ENCODE peak calls at places on chromosomes 11 and 22, in four cellular contexts. I is GM12878, X is K562, F is HepG2. S is an unnamed sample.

GRCh38 chr22:46514592-46515207 is 22.7 kb downstream of the CELSR1 start:
- DNase-seq in I (no peak), X (no peak), F (no peak), S (no peak)

GRCh38 chr11:20973959-20974358 is 304.6 kb downstream of the NELL1 start:
- DNase-seq in I (no peak), X (no peak), F (no peak), S (peak)

GRCh38 chr11:14645247-14645912 is 1.8 kb downstream of the PDE3B start:
- DNase-seq in I (no peak), X (no peak), F (peak), S (no peak)

GRCh38 chr11:35007277-35007676 is 90.9 kb downstream of the PDHX start:
- DNase-seq in I (peak), X (no peak), F (no peak), S (no peak)

GRCh38 chr11:3604169-3604568 is 37.6 kb downstream of the ART5 start:
- DNase-seq in I (no peak), X (no peak), F (no peak), S (no peak)

GRCh38 chr11:46676436-46677158 is 23.8 kb downstream of the ARHGAP1 start:
- DNase-seq in I (no peak), X (no peak), F (no peak), S (no peak)

GRCh38 chr22:33274214-33274828 is 216.1 kb upstream of the SYN3 start:
- DNase-seq in I (no peak), X (peak), F (peak), S (peak)

GRCh38 chr22:49689255-49689770 is 138.4 kb downstream of the BRD1 start:
- DNase-seq in I (no peak), X (no peak), F (no peak), S (no peak)

GRCh38 chr11:62708423-62709261 is 1.2 kb downstream of the GNG3 start:
- DNase-seq in I (no peak), X (no peak), F (no peak), S (peak)

GRCh38 chr11:126233391-126233790 is 21.8 kb downstream of the FAM118B start:
- DNase-seq in I (no peak), X (no peak), F (no peak), S (no peak)

GRCh38 chr22:45096256-45096907 is 67.3 kb upstream of the NUP50 start:
- DNase-seq in I (no peak), X (peak), F (peak), S (peak)

GRCh38 chr22:43512279-43512678 is 100.5 kb downstream of the MPPED1 start:
- DNase-seq in I (no peak), X (no peak), F (no peak), S (no peak)

GRCh38 chr11:64262271-64263002 is 11.1 kb downstream of the PLCB3 start:
- DNase-seq in I (no peak), X (no peak), F (no peak), S (no peak)

GRCh38 chr11:105706025-105706530 is 96.2 kb downstream of the GRIA4 start:
- DNase-seq in I (no peak), X (no peak), F (no peak), S (peak)

GRCh38 chr11:111417011-111417765 is 38.1 kb upstream of the POU2AF1 start:
- DNase-seq in I (peak), X (no peak), F (peak), S (no peak)

GRCh38 chr11:68825603-68826002 is 16.1 kb downstream of the CPT1A start:
- DNase-seq in I (no peak), X (no peak), F (peak), S (peak)

GRCh38 chr11:30424851-30425250 is 101.9 kb downstream of the ARL14EP start:
- DNase-seq in I (no peak), X (no peak), F (no peak), S (no peak)

GRCh38 chr22:49212466-49212865 is 615.2 kb downstream of the BRD1 start:
- DNase-seq in I (no peak), X (no peak), F (no peak), S (no peak)

GRCh38 chr11:61266602-61267001 is 25.6 kb downstream of the PGA5 start:
- DNase-seq in I (no peak), X (peak), F (no peak), S (no peak)

GRCh38 chr22:22598144-22598543 is 39.1 kb upstream of the PRAME start:
- DNase-seq in I (no peak), X (no peak), F (no peak), S (no peak)

GRCh38 chr22:43990044-43990443 is 34.1 kb upstream of the PARVB start:
- DNase-seq in I (no peak), X (no peak), F (no peak), S (no peak)

GRCh38 chr11:128580612-128581011 is 6.7 kb downstream of the ETS1 start:
- DNase-seq in I (no peak), X (no peak), F (no peak), S (no peak)

GRCh38 chr11:88307749-88308425 is 29.6 kb downstream of the CTSC start:
- DNase-seq in I (peak), X (no peak), F (no peak), S (peak)

GRCh38 chr22:35337932-35338331 is 38.2 kb downstream of the TOM1 start:
- DNase-seq in I (no peak), X (peak), F (no peak), S (peak)

GRCh38 chr22:20546541-20546950 is 39.1 kb downstream of the MED15 start:
- DNase-seq in I (no peak), X (no peak), F (no peak), S (no peak)

GRCh38 chr11:69975822-69976221 is 102.3 kb upstream of the ANO1 start:
- DNase-seq in I (no peak), X (no peak), F (no peak), S (no peak)

GRCh38 chr11:44978961-44979331 is 28.3 kb upstream of the TP53I11 start:
- DNase-seq in I (no peak), X (no peak), F (peak), S (no peak)
- TF ChIP-seq JUNB in I (no peak), X (no peak), F (no peak), S (no peak)

GRCh38 chr11:17314904-17315426 is 36.6 kb upstream of the NCR3LG1 start:
- DNase-seq in I (no peak), X (no peak), F (no peak), S (no peak)

GRCh38 chr11:17314232-17314547 is 37.4 kb upstream of the NCR3LG1 start:
- DNase-seq in I (no peak), X (no peak), F (no peak), S (no peak)

GRCh38 chr11:17313349-17314231 is 37.1 kb downstream of the NUCB2 start:
- DNase-seq in I (no peak), X (no peak), F (no peak), S (no peak)
- TF ChIP-seq CREB1 in I (no peak), X (no peak), F (no peak), S (no peak)

DNA sequence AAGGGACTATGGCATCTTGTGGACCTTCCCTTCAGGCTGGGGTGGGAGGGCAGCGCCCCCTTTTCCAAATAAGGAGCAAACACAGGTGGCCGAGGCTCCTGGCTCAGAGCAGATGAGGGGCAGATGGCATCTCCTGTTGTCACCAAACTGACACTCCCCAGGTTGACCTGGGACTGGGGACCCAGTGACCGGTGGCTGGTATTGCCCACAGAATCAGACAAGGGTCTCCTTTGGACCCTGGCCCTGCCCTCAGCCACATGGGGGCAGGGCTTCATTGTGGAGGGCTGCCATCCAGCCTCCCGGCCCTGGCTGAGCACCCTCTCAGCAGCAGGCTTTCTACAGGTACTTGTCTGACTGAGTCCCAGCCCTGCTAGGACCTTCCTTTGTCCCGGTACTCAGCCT is 842 bp upstream of the SIGIRR start:
- DNase-seq in I (no peak), X (no peak), F (no peak), S (no peak)
- TF ChIP-seq CTCF in I (no peak), X (no peak), F (peak), S (no peak)

DNA sequence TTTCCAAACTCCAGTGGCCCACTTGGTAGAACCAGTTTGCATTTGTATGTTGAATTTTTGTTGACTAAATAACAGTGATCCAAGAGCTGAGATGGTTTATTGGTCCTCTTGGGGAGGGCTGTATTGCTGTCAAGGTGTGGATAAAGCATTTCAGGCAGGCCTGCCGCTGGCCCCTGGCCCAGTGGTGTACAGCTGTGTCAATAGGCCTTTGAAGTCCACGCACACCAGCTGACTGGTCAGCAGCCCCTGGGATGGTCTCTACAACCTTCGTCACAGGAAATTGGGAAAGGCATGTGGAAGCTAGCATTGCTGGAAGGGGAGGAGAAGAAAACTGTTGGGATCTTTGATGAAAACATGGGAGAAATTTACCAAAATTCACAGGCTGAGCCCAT is 12.4 kb upstream of the E2F8 start:
- DNase-seq in I (no peak), X (no peak), F (no peak), S (no peak)
- TF ChIP-seq JUNB in I (no peak), X (no peak), F (no peak), S (no peak)

S was measured in GM23338.